ENCODE peak calls at places on chromosomes 16 and 17, in six cellular contexts. Z is uterus; F is right lobe of liver; L is HEK293T; G is CD4-positive, alpha-beta T cell; D is GM23338. J is an unnamed sample.

GRCh38 chr16:24993722-24994686 is 21.2 kb downstream of the ARHGAP17 start:
- DNase-seq in L (no peak), F (no peak), G (no peak), D (no peak), Z (no peak), J (peak; percentile 74)

GRCh38 chr16:88907768-88908167 is 41.3 kb upstream of the PABPN1L start:
- DNase-seq in G (no peak), D (no peak), F (no peak), Z (no peak), L (no peak), J (no peak)

GRCh38 chr16:12119562-12119961 is 143.0 kb downstream of the SNX29 start:
- DNase-seq in Z (no peak), G (no peak), L (no peak), D (no peak), F (no peak), J (no peak)

GRCh38 chr17:36611345-36612072 is 10.1 kb downstream of the MRM1 start:
- DNase-seq in F (no peak), L (no peak), D (no peak), G (no peak), Z (no peak), J (no peak)

GRCh38 chr16:65377131-65377649 is 255.3 kb upstream of the CDH11 start:
- DNase-seq in L (no peak), Z (no peak), G (no peak), F (no peak), D (no peak), J (no peak)

GRCh38 chr17:17018612-17019429 is 23.4 kb upstream of the MPRIP start:
- DNase-seq in Z (no peak), G (no peak), D (no peak), L (no peak), F (no peak), J (no peak)

GRCh38 chr17:73733527-73733926 is 89.3 kb upstream of the SDK2 start:
- DNase-seq in G (no peak), Z (no peak), L (no peak), F (peak; percentile 27), D (no peak), J (no peak)

GRCh38 chr16:67945392-67945933 is 1.5 kb upstream of the LCAT start:
- DNase-seq in Z (no peak), F (no peak), G (no peak), L (no peak), D (no peak), J (no peak)

GRCh38 chr17:16215002-16215272 is 397 bp downstream of the NCOR1 start:
- DNase-seq in Z (peak; percentile 30), G (no peak), D (peak; percentile 69), F (peak; percentile 75), L (peak; percentile 43), J (no peak)

GRCh38 chr17:45432405-45433113 is at the start of gene ARHGAP27:
- DNase-seq in L (peak; percentile 4), F (peak; percentile 76), Z (peak; percentile 47), G (no peak), D (peak; percentile 78), J (peak; percentile 41)

GRCh38 chr16:19705131-19705501 is 12.9 kb downstream of the KNOP1 start:
- DNase-seq in F (no peak), D (no peak), G (no peak), L (no peak), Z (no peak), J (no peak)

GRCh38 chr17:10729334-10730193 is at the start of gene TMEM220:
- DNase-seq in L (peak; percentile 38), G (peak; percentile 22), F (peak; percentile 90), Z (peak; percentile 83), D (peak; percentile 88), J (peak; percentile 80)

GRCh38 chr16:77868478-77868877 is 80.1 kb downstream of the VAT1L start:
- DNase-seq in Z (no peak), G (no peak), L (no peak), D (no peak), F (no peak), J (no peak)

GRCh38 chr17:83179378-83179777 is 100.0 kb downstream of the METRNL start:
- DNase-seq in F (peak; percentile 31), G (no peak), Z (peak; percentile 42), L (no peak), D (no peak), J (peak; percentile 87)

GRCh38 chr17:18968945-18969887 is 17.3 kb downstream of the SLC5A10 start:
- DNase-seq in Z (peak; percentile 35), G (no peak), L (no peak), D (no peak), F (no peak), J (peak; percentile 26)

GRCh38 chr16:22375117-22375962 is 921 bp upstream of the CDR2 start:
- DNase-seq in L (no peak), G (no peak), D (peak; percentile 32), F (no peak), Z (no peak), J (no peak)

GRCh38 chr16:64417711-64418227 is 704.1 kb downstream of the CDH11 start:
- DNase-seq in F (no peak), L (no peak), D (no peak), Z (no peak), G (no peak), J (peak; percentile 30)

GRCh38 chr17:79087428-79088143 is 13.0 kb downstream of the ENGASE start:
- DNase-seq in L (peak; percentile 84), G (peak; percentile 74), Z (peak; percentile 69), D (peak; percentile 85), F (no peak), J (peak; percentile 51)

GRCh38 chr17:14717849-14718248 is 417.0 kb downstream of the HS3ST3B1 start:
- DNase-seq in G (no peak), D (no peak), F (no peak), L (no peak), Z (no peak), J (no peak)

GRCh38 chr16:75318737-75319136 is 67.3 kb upstream of the BCAR1 start:
- DNase-seq in D (no peak), L (no peak), F (no peak), G (no peak), Z (no peak), J (no peak)

GRCh38 chr16:88783391-88784073 is 1.5 kb downstream of the PIEZO1 start:
- DNase-seq in D (no peak), G (no peak), Z (peak; percentile 66), L (no peak), F (peak; percentile 81), J (peak; percentile 83)

GRCh38 chr16:63289834-63290460 is 1253.7 kb upstream of the CDH8 start:
- DNase-seq in L (peak; percentile 42), D (peak; percentile 80), G (no peak), F (no peak), Z (no peak), J (peak; percentile 1)

GRCh38 chr16:4351880-4352279 is 759 bp upstream of the PAM16 start:
- DNase-seq in F (no peak), Z (no peak), G (no peak), D (no peak), L (no peak), J (no peak)

GRCh38 chr17:77423589-77424451 is 283.1 kb downstream of the SEC14L1 start:
- DNase-seq in L (no peak), F (peak; percentile 82), Z (peak; percentile 98), D (no peak), G (no peak), J (peak; percentile 97)

GRCh38 chr17:61411114-61411943 is 11.7 kb downstream of the TBX2 start:
- DNase-seq in Z (peak; percentile 67), F (peak; percentile 70), G (no peak), D (peak; percentile 70), L (peak; percentile 45), J (peak; percentile 20)

GRCh38 chr17:40134184-40134583 is 6.2 kb upstream of the CASC3 start:
- DNase-seq in Z (no peak), D (no peak), F (no peak), G (no peak), L (no peak), J (peak; percentile 47)

GRCh38 chr17:31604936-31605335 is 213.5 kb downstream of the RAB11FIP4 start:
- DNase-seq in D (no peak), Z (no peak), F (no peak), L (no peak), G (no peak), J (no peak)

GRCh38 chr16:89450537-89450936 is 39.8 kb downstream of the ANKRD11 start:
- DNase-seq in L (no peak), Z (no peak), G (no peak), F (no peak), D (no peak), J (no peak)

GRCh38 chr17:19354123-19354522 is 8.4 kb downstream of the B9D1 start:
- DNase-seq in Z (no peak), F (no peak), L (no peak), D (no peak), G (no peak), J (peak; percentile 36)

GRCh38 chr17:37137906-37138413 is 189.2 kb downstream of the AATF start:
- DNase-seq in Z (no peak), D (no peak), G (no peak), L (no peak), F (no peak), J (no peak)

GRCh38 chr17:416293-417206 is 63.9 kb upstream of the RPH3AL start:
- DNase-seq in D (no peak), G (peak; percentile 38), L (no peak), Z (no peak), F (no peak), J (no peak)

GRCh38 chr17:76452102-76452645 is 778 bp downstream of the UBE2O start:
- DNase-seq in Z (no peak), D (no peak), G (no peak), L (no peak), F (no peak), J (no peak)

GRCh38 chr16:49674990-49675389 is 180.9 kb downstream of the ZNF423 start:
- DNase-seq in Z (no peak), L (no peak), G (no peak), F (no peak), D (no peak), J (no peak)

GRCh38 chr16:1007284-1007850 is 25.8 kb downstream of the SOX8 start:
- DNase-seq in Z (no peak), L (no peak), D (no peak), G (no peak), F (no peak), J (no peak)

J was measured in endothelial cell of umbilical vein.